ENCODE peak calls at places on chromosomes 12 and 14, in six cellular contexts. J is body of pancreas, U is right atrium auricular region, Q is hepatocyte, X is HL-60, G is neuronal stem cell. R is an unnamed sample.

GRCh38 chr14:50607181-50607580 is 47.2 kb downstream of the ATL1 start:
- DNase-seq in J (no peak), U (no peak), Q (no peak), X (no peak), G (no peak), R (no peak)

GRCh38 chr14:52329678-52330376 is 15.7 kb downstream of the PTGER2 start:
- DNase-seq in J (no peak), U (no peak), Q (no peak), X (no peak), G (no peak), R (no peak)

GRCh38 chr12:12507121-12507520 is 55.5 kb downstream of the DUSP16 start:
- DNase-seq in J (no peak), U (no peak), Q (no peak), X (no peak), G (no peak), R (no peak)

GRCh38 chr12:79932393-79932792 is 2.5 kb downstream of the PPP1R12A start:
- DNase-seq in J (no peak), U (no peak), Q (no peak), X (no peak), G (no peak), R (no peak)

GRCh38 chr14:103624860-103625259 is 4.2 kb upstream of the KLC1 start:
- DNase-seq in J (peak), U (peak), Q (peak), X (no peak), G (no peak), R (peak)

GRCh38 chr14:75561013-75561432 is 17.4 kb upstream of the FLVCR2 start:
- DNase-seq in J (peak), U (peak), Q (peak), X (no peak), G (peak), R (peak)

GRCh38 chr12:51923506-51924365 is 16.4 kb downstream of the ACVRL1 start:
- DNase-seq in J (peak), U (no peak), Q (peak), X (no peak), G (no peak), R (no peak)

GRCh38 chr12:48592591-48593086 is 22.8 kb upstream of the LALBA start:
- DNase-seq in J (no peak), U (no peak), Q (no peak), X (peak), G (no peak), R (no peak)

GRCh38 chr12:50985322-50985721 is 33.0 kb downstream of the HIGD1C start:
- DNase-seq in J (no peak), U (peak), Q (peak), X (no peak), G (no peak), R (no peak)

GRCh38 chr12:89252284-89252683 is 100.0 kb downstream of the DUSP6 start:
- DNase-seq in J (no peak), U (no peak), Q (no peak), X (no peak), G (no peak), R (no peak)

GRCh38 chr12:56129210-56129691 is 1.2 kb downstream of the ESYT1 start:
- DNase-seq in J (peak), U (peak), Q (peak), X (peak), G (no peak), R (no peak)

GRCh38 chr14:72610831-72611200 is 283.1 kb downstream of the DPF3 start:
- DNase-seq in J (no peak), U (peak), Q (no peak), X (no peak), G (no peak), R (no peak)

DNA sequence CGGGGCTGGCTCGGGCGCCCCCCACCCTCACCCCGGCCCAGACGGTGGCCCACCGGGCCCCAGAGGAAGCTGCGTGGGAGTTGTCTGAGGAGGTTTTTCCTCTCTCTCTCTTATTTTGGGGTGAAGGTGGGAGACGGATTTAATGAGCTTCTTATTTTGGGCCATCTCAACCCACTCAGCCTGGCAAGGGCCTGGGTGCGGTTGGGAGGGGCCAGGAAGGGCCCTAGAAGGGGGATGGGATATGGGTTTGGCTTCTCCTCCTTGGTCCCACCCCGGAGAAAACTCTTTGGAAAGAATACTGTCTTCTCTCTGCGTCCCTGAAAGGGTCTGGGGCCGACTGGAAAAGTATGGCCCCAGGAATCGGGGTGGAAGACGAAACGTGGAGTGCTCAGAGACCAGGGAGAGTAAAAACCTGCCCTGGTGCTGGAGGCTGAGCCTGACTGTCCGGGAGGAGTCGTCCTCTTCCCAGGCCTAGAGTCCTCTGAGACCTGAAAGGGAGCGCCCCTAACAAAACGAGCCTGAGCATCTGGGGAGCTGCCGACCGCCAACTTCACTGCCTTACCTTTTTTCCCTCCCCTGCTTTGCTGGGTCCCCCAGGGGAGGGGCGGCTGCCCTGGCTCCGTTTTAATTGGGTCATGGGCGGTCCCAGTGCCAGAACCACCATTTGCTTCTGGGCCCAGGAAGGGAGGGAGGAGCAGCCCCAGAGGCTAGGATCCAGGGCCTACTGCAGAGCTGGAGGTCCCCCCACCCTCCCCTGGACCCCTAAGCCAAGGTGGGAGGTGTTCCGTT is 1.6 kb downstream of the MMP14 start:
- DNase-seq in J (peak), U (no peak), Q (peak), X (no peak), G (no peak), R (no peak)
- H3K4me3 ChIP-seq in J (peak), U (peak), Q (peak), X (peak), G (no peak), R (peak)

GRCh38 chr14:104841730-104842129 is 23.3 kb upstream of the CEP170B start:
- DNase-seq in J (no peak), U (no peak), Q (no peak), X (no peak), G (no peak), R (no peak)

GRCh38 chr14:104844306-104845032 is 20.6 kb upstream of the CEP170B start:
- DNase-seq in J (no peak), U (no peak), Q (no peak), X (no peak), G (no peak), R (no peak)

GRCh38 chr14:104845033-104845666 is 19.9 kb upstream of the CEP170B start:
- DNase-seq in J (no peak), U (no peak), Q (no peak), X (no peak), G (no peak), R (no peak)

GRCh38 chr14:104843442-104844305 is 21.4 kb upstream of the CEP170B start:
- DNase-seq in J (peak), U (no peak), Q (no peak), X (no peak), G (peak), R (no peak)

GRCh38 chr14:104843006-104843405 is 22.1 kb upstream of the CEP170B start:
- DNase-seq in J (no peak), U (no peak), Q (no peak), X (no peak), G (no peak), R (no peak)
- H3K4me3 ChIP-seq in J (no peak), U (no peak), Q (no peak), X (no peak), G (peak), R (no peak)

GRCh38 chr12:57227315-57228115 is 2.0 kb upstream of the SHMT2 start:
- DNase-seq in J (no peak), U (no peak), Q (no peak), X (no peak), G (no peak), R (no peak)
- H3K4me3 ChIP-seq in J (no peak), U (no peak), Q (no peak), X (no peak), G (peak), R (no peak)

GRCh38 chr12:24997970-24998582 is 49.2 kb upstream of the BCAT1 start:
- DNase-seq in J (no peak), U (no peak), Q (no peak), X (no peak), G (no peak), R (peak)
- H3K4me3 ChIP-seq in J (no peak), U (no peak), Q (no peak), X (no peak), G (no peak), R (no peak)

GRCh38 chr12:54368016-54368708 is 3.9 kb upstream of the GPR84 start:
- DNase-seq in J (no peak), U (no peak), Q (no peak), X (no peak), G (no peak), R (no peak)
- H3K4me3 ChIP-seq in J (no peak), U (no peak), Q (no peak), X (no peak), G (no peak), R (no peak)

DNA sequence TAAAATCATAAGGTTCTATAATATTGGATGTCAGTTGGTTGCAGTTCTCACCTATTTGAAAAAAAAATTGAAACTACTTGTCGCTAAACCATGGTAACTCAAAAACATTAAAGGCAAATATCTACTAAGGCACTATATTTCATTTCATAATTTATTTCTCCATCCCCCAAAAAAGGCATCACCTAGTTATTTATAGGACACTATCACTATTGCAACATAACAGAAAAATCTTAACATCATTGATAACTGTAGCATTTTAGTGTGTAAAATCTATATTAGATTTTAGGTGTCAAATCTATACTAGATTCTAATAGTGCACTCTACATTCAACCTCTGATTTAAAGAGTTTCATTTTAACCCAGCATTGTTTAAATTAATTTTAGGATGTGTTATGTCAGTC is 1.7 kb downstream of the SPTSSA start:
- DNase-seq in J (no peak), U (no peak), Q (no peak), X (no peak), G (no peak), R (no peak)
- H3K4me3 ChIP-seq in J (no peak), U (no peak), Q (peak), X (peak), G (peak), R (peak)